ENCODE peak calls at places on chromosomes 6 and 20, in five cellular contexts. One of them, this sample, is unnamed.

GRCh38 chr20:50982372-50982771 is 23.8 kb downstream of the MOCS3 start:
- DNase-seq in neural crest cell: no peak
- DNase-seq in CD8-positive, alpha-beta T cell: no peak
- DNase-seq in HCT116: no peak
- DNase-seq in NCI-H1105: peak
- DNase-seq in this sample: no peak

GRCh38 chr20:44028868-44029847 is 114.5 kb downstream of the TOX2 start:
- DNase-seq in neural crest cell: no peak
- DNase-seq in CD8-positive, alpha-beta T cell: no peak
- DNase-seq in HCT116: no peak
- DNase-seq in NCI-H1105: no peak
- DNase-seq in this sample: no peak

GRCh38 chr6:95231416-95231815 is 345.9 kb upstream of the MANEA start:
- DNase-seq in neural crest cell: no peak
- DNase-seq in CD8-positive, alpha-beta T cell: no peak
- DNase-seq in HCT116: no peak
- DNase-seq in NCI-H1105: no peak
- DNase-seq in this sample: no peak

GRCh38 chr20:59620860-59621485 is 16.6 kb downstream of the PHACTR3 start:
- DNase-seq in neural crest cell: no peak
- DNase-seq in CD8-positive, alpha-beta T cell: no peak
- DNase-seq in HCT116: no peak
- DNase-seq in NCI-H1105: no peak
- DNase-seq in this sample: no peak

GRCh38 chr6:3370361-3371221 is 86.3 kb downstream of the SLC22A23 start:
- DNase-seq in neural crest cell: no peak
- DNase-seq in CD8-positive, alpha-beta T cell: no peak
- DNase-seq in HCT116: no peak
- DNase-seq in NCI-H1105: no peak
- DNase-seq in this sample: no peak

GRCh38 chr20:48154040-48154439 is 368.8 kb upstream of the SULF2 start:
- DNase-seq in neural crest cell: no peak
- DNase-seq in CD8-positive, alpha-beta T cell: no peak
- DNase-seq in HCT116: no peak
- DNase-seq in NCI-H1105: no peak
- DNase-seq in this sample: no peak

GRCh38 chr6:474454-475185 is 83.1 kb downstream of the IRF4 start:
- DNase-seq in neural crest cell: peak
- DNase-seq in CD8-positive, alpha-beta T cell: peak
- DNase-seq in HCT116: no peak
- DNase-seq in NCI-H1105: no peak
- DNase-seq in this sample: no peak

GRCh38 chr6:25560851-25561250 is 91.2 kb upstream of the SCGN start:
- DNase-seq in neural crest cell: no peak
- DNase-seq in CD8-positive, alpha-beta T cell: no peak
- DNase-seq in HCT116: no peak
- DNase-seq in NCI-H1105: no peak
- DNase-seq in this sample: no peak

GRCh38 chr20:48603819-48604405 is 223.9 kb downstream of the PREX1 start:
- DNase-seq in neural crest cell: no peak
- DNase-seq in CD8-positive, alpha-beta T cell: no peak
- DNase-seq in HCT116: no peak
- DNase-seq in NCI-H1105: no peak
- DNase-seq in this sample: no peak

GRCh38 chr20:18722381-18722780 is 91.2 kb upstream of the SCP2D1 start:
- DNase-seq in neural crest cell: no peak
- DNase-seq in CD8-positive, alpha-beta T cell: no peak
- DNase-seq in HCT116: no peak
- DNase-seq in NCI-H1105: no peak
- DNase-seq in this sample: no peak

GRCh38 chr6:110949679-110950285 is 8.7 kb upstream of the GTF3C6 start:
- DNase-seq in neural crest cell: no peak
- DNase-seq in CD8-positive, alpha-beta T cell: no peak
- DNase-seq in HCT116: peak
- DNase-seq in NCI-H1105: no peak
- DNase-seq in this sample: peak

GRCh38 chr6:63740709-63741108 is 105.1 kb downstream of the PHF3 start:
- DNase-seq in neural crest cell: no peak
- DNase-seq in CD8-positive, alpha-beta T cell: no peak
- DNase-seq in HCT116: peak
- DNase-seq in NCI-H1105: no peak
- DNase-seq in this sample: no peak

GRCh38 chr6:51398064-51398740 is 579.5 kb downstream of the TFAP2B start:
- DNase-seq in neural crest cell: no peak
- DNase-seq in CD8-positive, alpha-beta T cell: no peak
- DNase-seq in HCT116: no peak
- DNase-seq in NCI-H1105: peak
- DNase-seq in this sample: no peak

GRCh38 chr6:151482290-151482689 is 11.5 kb upstream of the CCDC170 start:
- DNase-seq in neural crest cell: no peak
- DNase-seq in CD8-positive, alpha-beta T cell: no peak
- DNase-seq in HCT116: no peak
- DNase-seq in NCI-H1105: no peak
- DNase-seq in this sample: no peak

GRCh38 chr20:20360464-20360863 is 7.4 kb upstream of the INSM1 start:
- DNase-seq in neural crest cell: peak
- DNase-seq in CD8-positive, alpha-beta T cell: peak
- DNase-seq in HCT116: peak
- DNase-seq in NCI-H1105: peak
- DNase-seq in this sample: peak

GRCh38 chr6:24255676-24256075 is 102.2 kb downstream of the DCDC2 start:
- DNase-seq in neural crest cell: no peak
- DNase-seq in CD8-positive, alpha-beta T cell: no peak
- DNase-seq in HCT116: no peak
- DNase-seq in NCI-H1105: no peak
- DNase-seq in this sample: no peak

GRCh38 chr6:47633141-47633540 is 65.2 kb upstream of the ADGRF4 start:
- DNase-seq in neural crest cell: no peak
- DNase-seq in CD8-positive, alpha-beta T cell: no peak
- DNase-seq in HCT116: no peak
- DNase-seq in NCI-H1105: no peak
- DNase-seq in this sample: no peak

This sample was measured in cerebellar cortex.